ENCODE peak calls at places on chromosomes 2 and 18, in six cellular contexts. F is cardiac fibroblast, X is AG09309, W is HEK293T, T is NCI-H2029, A is C1 segment of cervical spinal cord. P is an unnamed sample.
A peak's percentile ranks its signal among the peaks of the same experiment; 100 is the strongest.

GRCh38 chr2:48107326-48107925 is 201.1 kb upstream of the FBXO11 start:
- DNase-seq in F (peak; percentile 85), X (no peak), W (no peak), T (no peak), A (no peak), P (no peak)

GRCh38 chr2:97849881-97850540 is 136.6 kb downstream of the ZAP70 start:
- DNase-seq in F (peak; percentile 31), X (no peak), W (no peak), T (no peak), A (no peak), P (no peak)

GRCh38 chr18:8095947-8096570 is 513.2 kb upstream of the RAB12 start:
- DNase-seq in F (no peak), X (no peak), W (no peak), T (no peak), A (no peak), P (no peak)

GRCh38 chr18:59416818-59417217 is 57.8 kb upstream of the LMAN1 start:
- DNase-seq in F (peak; percentile 24), X (no peak), W (no peak), T (no peak), A (no peak), P (no peak)

GRCh38 chr2:69694894-69695849 is 46.8 kb upstream of the ANXA4 start:
- DNase-seq in F (peak; percentile 76), X (peak; percentile 47), W (no peak), T (no peak), A (no peak), P (no peak)

GRCh38 chr18:39796413-39796812 is 2158.6 kb upstream of the PIK3C3 start:
- DNase-seq in F (no peak), X (no peak), W (no peak), T (peak; percentile 52), A (no peak), P (no peak)

GRCh38 chr2:176150338-176151198 is 782 bp upstream of the HOXD4 start:
- DNase-seq in F (no peak), X (no peak), W (no peak), T (no peak), A (no peak), P (no peak)

GRCh38 chr2:69559696-69560482 is 83.7 kb downstream of the AAK1 start:
- DNase-seq in F (peak; percentile 83), X (peak; percentile 27), W (peak; percentile 58), T (peak; percentile 25), A (no peak), P (no peak)

GRCh38 chr18:27785815-27786537 is 391.0 kb downstream of the CDH2 start:
- DNase-seq in F (no peak), X (no peak), W (no peak), T (peak; percentile 93), A (no peak), P (peak; percentile 67)

GRCh38 chr2:42049411-42050349 is 1.9 kb downstream of the PKDCC start:
- DNase-seq in F (no peak), X (no peak), W (no peak), T (no peak), A (no peak), P (no peak)

GRCh38 chr18:63234839-63235238 is 84.7 kb downstream of the BCL2 start:
- DNase-seq in F (no peak), X (no peak), W (no peak), T (no peak), A (no peak), P (no peak)

GRCh38 chr2:162092656-162093556 is 18.9 kb upstream of the DPP4 start:
- DNase-seq in F (peak; percentile 98), X (peak; percentile 95), W (no peak), T (no peak), A (no peak), P (peak; percentile 61)

GRCh38 chr2:189849550-189849949 is 65.3 kb downstream of the PMS1 start:
- DNase-seq in F (no peak), X (no peak), W (no peak), T (no peak), A (no peak), P (no peak)

GRCh38 chr2:146853741-146854444 is 990.9 kb upstream of the ACVR2A start:
- DNase-seq in F (peak; percentile 50), X (no peak), W (no peak), T (no peak), A (no peak), P (no peak)

GRCh38 chr2:10909050-10909995 is 2.4 kb upstream of the KCNF1 start:
- DNase-seq in F (no peak), X (no peak), W (peak; percentile 67), T (no peak), A (no peak), P (peak; percentile 9)

GRCh38 chr2:177489719-177490301 is 97.2 kb downstream of the AGPS start:
- DNase-seq in F (peak; percentile 64), X (peak; percentile 10), W (peak; percentile 22), T (peak; percentile 8), A (no peak), P (no peak)

GRCh38 chr2:238936162-238937052 is 88.5 kb downstream of the TWIST2 start:
- DNase-seq in F (no peak), X (no peak), W (no peak), T (no peak), A (no peak), P (no peak)

GRCh38 chr2:26696352-26696816 is 3.9 kb downstream of the KCNK3 start:
- DNase-seq in F (peak; percentile 86), X (peak; percentile 76), W (no peak), T (no peak), A (no peak), P (no peak)

GRCh38 chr2:18721038-18721922 is 131.9 kb upstream of the NT5C1B start:
- DNase-seq in F (peak; percentile 88), X (no peak), W (no peak), T (no peak), A (no peak), P (no peak)

GRCh38 chr2:7900593-7900992 is 781.3 kb upstream of the ID2 start:
- DNase-seq in F (no peak), X (no peak), W (no peak), T (no peak), A (no peak), P (no peak)

GRCh38 chr2:16148632-16149348 is 208.4 kb downstream of the MYCN start:
- DNase-seq in F (no peak), X (no peak), W (no peak), T (no peak), A (no peak), P (no peak)

GRCh38 chr2:238820909-238821308 is 27.0 kb upstream of the TWIST2 start:
- DNase-seq in F (peak; percentile 53), X (no peak), W (no peak), T (no peak), A (no peak), P (no peak)

GRCh38 chr2:231714639-231715498 is 6.5 kb downstream of the PTMA start:
- DNase-seq in F (peak; percentile 61), X (no peak), W (peak; percentile 56), T (peak; percentile 68), A (peak; percentile 43), P (peak; percentile 81)

GRCh38 chr18:49045585-49045984 is 94.8 kb upstream of the SMAD7 start:
- DNase-seq in F (no peak), X (no peak), W (no peak), T (no peak), A (no peak), P (no peak)

GRCh38 chr2:29936005-29936404 is 14.6 kb upstream of the ALK start:
- DNase-seq in F (no peak), X (no peak), W (no peak), T (no peak), A (no peak), P (no peak)

GRCh38 chr18:78672862-78673446 is 306.7 kb upstream of the SALL3 start:
- DNase-seq in F (no peak), X (no peak), W (no peak), T (no peak), A (no peak), P (no peak)

GRCh38 chr18:50619833-50620232 is 59.9 kb downstream of the MAPK4 start:
- DNase-seq in F (no peak), X (no peak), W (no peak), T (no peak), A (no peak), P (no peak)

GRCh38 chr2:218438601-218439000 is 19.7 kb downstream of the VIL1 start:
- DNase-seq in F (no peak), X (no peak), W (no peak), T (no peak), A (no peak), P (no peak)